ENCODE peak calls at places on chromosomes 7 and 10, in four cellular contexts. C is fibroblast of pulmonary artery; W is activated CD4-positive, alpha-beta T cell treated with anti-CD3 and anti-CD28 coated beads, Interleukin-2, amount 10 ng/mL, durations not matched to agents 7 days and 5 days; A is T-helper 9 cell. T is an unnamed sample.
A peak's percentile ranks its signal among the peaks of the same experiment; 100 is the strongest.

GRCh38 chr10:31132681-31133239 is 101.1 kb upstream of the ZNF438 start:
- DNase-seq in A (no peak), C (no peak), W (no peak), T (no peak)

GRCh38 chr7:2583798-2584580 is 25.2 kb downstream of the IQCE start:
- DNase-seq in C (no peak), A (no peak), W (no peak), T (no peak)

GRCh38 chr10:129760003-129760315 is 204.1 kb downstream of the EBF3 start:
- DNase-seq in W (peak; percentile 0), C (no peak), A (no peak), T (no peak)

GRCh38 chr7:106952658-106953231 is 87.7 kb downstream of the PIK3CG start:
- DNase-seq in A (no peak), C (peak; percentile 4), W (no peak), T (no peak)

GRCh38 chr10:69372126-69372980 is 44.4 kb downstream of the TACR2 start:
- DNase-seq in W (no peak), C (peak; percentile 93), A (no peak), T (no peak)

GRCh38 chr10:29011511-29011910 is 277.4 kb upstream of the LYZL1 start:
- DNase-seq in C (peak; percentile 60), A (no peak), W (no peak), T (no peak)

GRCh38 chr10:101071266-101071884 is 9.6 kb downstream of the KAZALD1 start:
- DNase-seq in A (no peak), W (no peak), C (peak; percentile 29), T (no peak)

GRCh38 chr7:51764981-51765380 is 448.4 kb upstream of the COBL start:
- DNase-seq in C (no peak), W (no peak), A (no peak), T (no peak)

GRCh38 chr7:4634166-4634565 is 47.9 kb upstream of the FOXK1 start:
- DNase-seq in W (no peak), A (no peak), C (peak; percentile 44), T (no peak)

GRCh38 chr10:366186-366585 is 230.9 kb downstream of the ZMYND11 start:
- DNase-seq in W (no peak), C (no peak), A (no peak), T (no peak)

T was measured in endothelial cell of umbilical vein.